ENCODE peak calls at places on chromosomes 13 and 19, in ten cellular contexts. D is prostate gland, M is colonic mucosa, K is fibroblast of lung, C is cardiac muscle cell, F is psoas muscle, N is heart left ventricle, E is foreskin fibroblast, V is choroid plexus epithelial cell, O is ovary. X is an unnamed sample.

GRCh38 chr19:12782424-12783225 is 7.3 kb upstream of the HOOK2 start:
- DNase-seq in D (peak; percentile 67), M (peak; percentile 84), K (peak; percentile 83), C (peak; percentile 93), F (peak; percentile 93), N (peak; percentile 95), E (peak; percentile 94), V (peak; percentile 89), O (peak; percentile 96), X (no peak)

GRCh38 chr13:94842901-94843300 is 130.6 kb upstream of the SOX21 start:
- DNase-seq in D (no peak), M (no peak), K (no peak), C (no peak), F (no peak), N (no peak), E (no peak), V (no peak), O (no peak), X (no peak)

GRCh38 chr13:39900106-39900750 is 244.8 kb downstream of the COG6 start:
- DNase-seq in D (peak; percentile 17), M (no peak), K (peak; percentile 74), C (peak; percentile 81), F (no peak), N (no peak), E (no peak), V (peak; percentile 95), O (no peak), X (no peak)

GRCh38 chr19:33297401-33298145 is 4.8 kb downstream of the CEBPA start:
- DNase-seq in D (no peak), M (no peak), K (no peak), C (no peak), F (no peak), N (no peak), E (no peak), V (no peak), O (no peak), X (no peak)

GRCh38 chr19:9406798-9407352 is 28.5 kb downstream of the ZNF266 start:
- DNase-seq in D (peak; percentile 43), M (peak; percentile 79), K (peak; percentile 87), C (peak; percentile 92), F (peak; percentile 88), N (peak; percentile 93), E (peak; percentile 98), V (peak; percentile 91), O (peak; percentile 86), X (no peak)

GRCh38 chr13:41848435-41849255 is 112.3 kb downstream of the VWA8 start:
- DNase-seq in D (no peak), M (no peak), K (peak; percentile 74), C (peak; percentile 56), F (no peak), N (no peak), E (peak; percentile 55), V (peak; percentile 51), O (no peak), X (no peak)

GRCh38 chr13:101556676-101557121 is 104.2 kb downstream of the ITGBL1 start:
- DNase-seq in D (no peak), M (no peak), K (no peak), C (no peak), F (peak; percentile 51), N (no peak), E (no peak), V (peak; percentile 30), O (no peak), X (no peak)

GRCh38 chr13:33612641-33613638 is 205.0 kb upstream of the RFC3 start:
- DNase-seq in D (no peak), M (no peak), K (no peak), C (no peak), F (no peak), N (no peak), E (no peak), V (no peak), O (no peak), X (no peak)

GRCh38 chr13:50995870-50996269 is 86.3 kb downstream of the RNASEH2B start:
- DNase-seq in D (peak; percentile 20), M (no peak), K (no peak), C (no peak), F (no peak), N (no peak), E (no peak), V (no peak), O (no peak), X (no peak)

GRCh38 chr19:28466107-28467045 is 746.6 kb downstream of the UQCRFS1 start:
- DNase-seq in D (peak; percentile 19), M (peak; percentile 81), K (peak; percentile 44), C (peak; percentile 67), F (peak; percentile 74), N (peak; percentile 69), E (peak; percentile 63), V (peak; percentile 78), O (peak; percentile 24), X (no peak)

GRCh38 chr13:76983676-76984075 is 8.2 kb upstream of the CLN5 start:
- DNase-seq in D (no peak), M (no peak), K (no peak), C (no peak), F (no peak), N (no peak), E (no peak), V (no peak), O (no peak), X (no peak)

GRCh38 chr19:50496189-50497029 is 14.6 kb downstream of the JOSD2 start:
- DNase-seq in D (no peak), M (no peak), K (no peak), C (peak; percentile 49), F (peak; percentile 73), N (peak; percentile 84), E (no peak), V (no peak), O (no peak), X (no peak)

GRCh38 chr19:45403781-45404556 is 900 bp downstream of the PPP1R13L start:
- DNase-seq in D (peak; percentile 66), M (peak; percentile 82), K (no peak), C (peak; percentile 35), F (no peak), N (peak; percentile 81), E (peak; percentile 63), V (peak; percentile 54), O (peak; percentile 52), X (no peak)

GRCh38 chr19:45404557-45405434 is at the start of gene PPP1R13L:
- DNase-seq in D (peak; percentile 96), M (peak; percentile 92), K (peak; percentile 82), C (peak; percentile 80), F (peak; percentile 84), N (peak; percentile 92), E (peak; percentile 72), V (peak; percentile 85), O (peak; percentile 69), X (no peak)

GRCh38 chr19:45401815-45402468 is 2.9 kb downstream of the PPP1R13L start:
- DNase-seq in D (no peak), M (no peak), K (no peak), C (no peak), F (no peak), N (no peak), E (no peak), V (no peak), O (no peak), X (no peak)

GRCh38 chr19:45403272-45403671 is 1.6 kb downstream of the PPP1R13L start:
- DNase-seq in D (no peak), M (no peak), K (no peak), C (no peak), F (no peak), N (no peak), E (no peak), V (no peak), O (no peak), X (no peak)

GRCh38 chr19:45402469-45403070 is 2.3 kb downstream of the PPP1R13L start:
- DNase-seq in D (peak; percentile 49), M (peak; percentile 72), K (peak; percentile 26), C (peak; percentile 34), F (peak; percentile 60), N (peak; percentile 71), E (peak; percentile 60), V (no peak), O (no peak), X (no peak)
- H3K4me3 ChIP-seq in D (no peak overlapping the region), M (no peak overlapping the region), K (no peak overlapping the region), C (no peak overlapping the region), F (peak overlapping the region; percentile 18), N (peak overlapping the region; percentile 67), E (no peak overlapping the region), V (no peak overlapping the region), O (no peak overlapping the region), X (no peak overlapping the region)

GRCh38 chr13:59182241-59182640 is 981.5 kb downstream of the DIAPH3 start:
- DNase-seq in D (no peak), M (no peak), K (no peak), C (no peak), F (no peak), N (no peak), E (no peak), V (peak; percentile 33), O (no peak), X (no peak)

GRCh38 chr13:59172076-59172475 is 991.7 kb downstream of the DIAPH3 start:
- DNase-seq in D (no peak), M (no peak), K (no peak), C (no peak), F (no peak), N (no peak), E (no peak), V (no peak), O (no peak), X (no peak)

GRCh38 chr13:59178344-59178743 is 985.4 kb downstream of the DIAPH3 start:
- DNase-seq in D (no peak), M (no peak), K (no peak), C (peak; percentile 35), F (no peak), N (no peak), E (no peak), V (peak; percentile 54), O (no peak), X (no peak)

GRCh38 chr13:59176775-59177174 is 987.0 kb downstream of the DIAPH3 start:
- DNase-seq in D (no peak), M (no peak), K (no peak), C (no peak), F (no peak), N (no peak), E (no peak), V (no peak), O (no peak), X (no peak)
- TF ChIP-seq CTCF in D (no peak), M (no peak), K (peak; percentile 5), C (no peak), F (no peak), N (no peak), E (no peak), V (peak; percentile 14), O (no peak), X (peak; percentile 50)

DNA sequence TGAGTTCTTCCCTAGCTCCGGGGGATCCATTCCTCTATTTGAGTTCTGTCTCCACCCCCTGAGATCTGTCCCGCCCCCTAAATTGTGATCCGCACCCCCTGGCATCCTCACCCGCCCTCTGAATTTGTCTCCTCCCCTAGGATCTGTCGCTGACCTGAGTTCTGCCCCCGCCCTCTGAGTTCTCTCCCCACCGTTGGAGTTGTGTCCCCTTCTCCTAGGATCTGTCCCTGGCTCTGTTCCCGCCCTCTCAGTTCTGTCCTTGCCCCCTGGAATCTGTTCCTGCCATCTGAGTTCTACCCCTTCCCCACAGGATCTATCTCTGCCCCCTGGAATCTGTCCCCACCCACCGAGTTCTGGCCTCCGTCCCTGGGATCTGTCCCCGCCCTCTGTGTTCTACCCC is 1.0 kb upstream of the SLC17A7 start:
- DNase-seq in D (no peak), M (no peak), K (no peak), C (no peak), F (peak; percentile 80), N (peak; percentile 65), E (no peak), V (no peak), O (no peak), X (no peak)
- H3K4me3 ChIP-seq in D (peak overlapping the region; percentile 38), M (peak overlapping the region; percentile 79), K (no peak overlapping the region), C (peak overlapping the region; percentile 44), F (peak overlapping the region; percentile 77), N (peak overlapping the region; percentile 63), E (peak overlapping the region; percentile 47), V (no peak overlapping the region), O (no peak overlapping the region), X (peak overlapping the region; percentile 4)

GRCh38 chr13:28754698-28755545 is 36.2 kb upstream of the SLC46A3 start:
- DNase-seq in D (no peak), M (peak; percentile 47), K (no peak), C (peak; percentile 75), F (peak; percentile 60), N (peak; percentile 39), E (peak; percentile 71), V (peak; percentile 84), O (no peak), X (no peak)
- TF ChIP-seq CTCF in D (no peak), M (no peak), K (no peak), C (peak; percentile 35), F (peak; percentile 16), N (peak; percentile 26), E (peak; percentile 23), V (peak; percentile 56), O (no peak), X (no peak)

X was measured in GM12864.